ENCODE peak calls at places on chromosomes 11 and 22, in four cellular contexts. V is WERI-Rb-1, Z is stomach, M is psoas muscle. R is an unnamed sample.

GRCh38 chr11:2576536-2576935 is 123.3 kb downstream of the KCNQ1OT1 start:
- DNase-seq in V (peak; percentile 3), Z (no peak), M (peak; percentile 38), R (peak; percentile 30)

GRCh38 chr11:30313580-30313979 is 9.3 kb upstream of the ARL14EP start:
- DNase-seq in V (no peak), Z (no peak), M (no peak), R (no peak)

GRCh38 chr11:120102862-120103118 is 35.1 kb downstream of the TRIM29 start:
- DNase-seq in V (no peak), Z (no peak), M (no peak), R (no peak)

GRCh38 chr22:30695351-30695762 is 683 bp downstream of the OSBP2 start:
- DNase-seq in V (no peak), Z (no peak), M (no peak), R (no peak)

GRCh38 chr22:19668748-19669147 is 45.6 kb upstream of the SEPTIN5 start:
- DNase-seq in V (no peak), Z (no peak), M (no peak), R (no peak)

GRCh38 chr11:122791836-122792235 is 46.5 kb upstream of the CRTAM start:
- DNase-seq in V (no peak), Z (no peak), M (no peak), R (no peak)

GRCh38 chr11:111911563-111912401 is at the start of gene CRYAB:
- DNase-seq in V (no peak), Z (peak; percentile 39), M (peak; percentile 97), R (peak; percentile 95)

GRCh38 chr11:93444671-93445073 is 98.5 kb downstream of the SMCO4 start:
- DNase-seq in V (peak; percentile 14), Z (no peak), M (no peak), R (no peak)

GRCh38 chr11:16321148-16321547 is 35.2 kb downstream of the SOX6 start:
- DNase-seq in V (no peak), Z (no peak), M (no peak), R (no peak)

GRCh38 chr11:17985517-17985916 is 27.3 kb downstream of the SERGEF start:
- DNase-seq in V (no peak), Z (peak; percentile 37), M (no peak), R (no peak)

GRCh38 chr22:23147632-23148387 is 2.5 kb downstream of the RAB36 start:
- DNase-seq in V (no peak), Z (no peak), M (no peak), R (no peak)

GRCh38 chr11:65083134-65083833 is 556 bp downstream of the CDCA5 start:
- DNase-seq in V (no peak), Z (no peak), M (no peak), R (no peak)

GRCh38 chr11:61587541-61587941 is 6.7 kb upstream of the SYT7 start:
- DNase-seq in V (no peak), Z (peak; percentile 51), M (peak; percentile 72), R (peak; percentile 83)

GRCh38 chr11:112526699-112527410 is 266.2 kb upstream of the PLET1 start:
- DNase-seq in V (no peak), Z (no peak), M (no peak), R (no peak)

DNA sequence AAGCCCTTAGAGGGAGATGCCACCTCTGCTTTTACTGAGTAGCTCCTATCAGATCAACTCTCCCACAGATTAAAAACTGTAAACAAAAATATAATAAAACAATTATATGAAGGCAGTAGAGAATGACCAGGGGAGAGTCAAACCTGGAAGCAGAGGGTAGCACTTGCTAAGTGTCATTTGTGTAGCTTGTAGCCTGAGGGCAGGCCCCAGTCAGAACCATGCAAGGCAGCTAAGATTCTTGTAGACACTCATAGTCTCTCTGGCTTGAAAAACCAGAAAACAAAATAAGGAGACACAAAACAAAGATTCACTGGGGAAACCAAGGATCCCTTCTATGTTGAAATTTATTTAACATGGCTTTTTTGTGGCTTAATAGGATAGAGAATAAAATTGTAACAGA is 110.4 kb downstream of the WNT11 start:
- DNase-seq in V (no peak), Z (no peak), M (no peak), R (no peak)
- H3K4me3 ChIP-seq in V (no peak overlapping the region), Z (no peak overlapping the region), M (no peak overlapping the region), R (no peak overlapping the region)

GRCh38 chr11:32331792-32332191 is 103.5 kb downstream of the WT1 start:
- DNase-seq in V (no peak), Z (no peak), M (no peak), R (no peak)

GRCh38 chr11:32331098-32331497 is 104.2 kb downstream of the WT1 start:
- DNase-seq in V (no peak), Z (no peak), M (no peak), R (no peak)

GRCh38 chr11:32333335-32333991 is 101.9 kb downstream of the WT1 start:
- DNase-seq in V (no peak), Z (peak; percentile 63), M (peak; percentile 68), R (peak; percentile 59)

GRCh38 chr11:32334822-32335221 is 100.5 kb downstream of the WT1 start:
- DNase-seq in V (no peak), Z (no peak), M (no peak), R (no peak)

GRCh38 chr11:32332990-32333334 is 102.4 kb downstream of the WT1 start:
- DNase-seq in V (no peak), Z (no peak), M (no peak), R (no peak)
- H3K4me3 ChIP-seq in V (no peak overlapping the region), Z (peak overlapping the region; percentile 54), M (peak overlapping the region; percentile 53), R (peak overlapping the region; percentile 28)

DNA sequence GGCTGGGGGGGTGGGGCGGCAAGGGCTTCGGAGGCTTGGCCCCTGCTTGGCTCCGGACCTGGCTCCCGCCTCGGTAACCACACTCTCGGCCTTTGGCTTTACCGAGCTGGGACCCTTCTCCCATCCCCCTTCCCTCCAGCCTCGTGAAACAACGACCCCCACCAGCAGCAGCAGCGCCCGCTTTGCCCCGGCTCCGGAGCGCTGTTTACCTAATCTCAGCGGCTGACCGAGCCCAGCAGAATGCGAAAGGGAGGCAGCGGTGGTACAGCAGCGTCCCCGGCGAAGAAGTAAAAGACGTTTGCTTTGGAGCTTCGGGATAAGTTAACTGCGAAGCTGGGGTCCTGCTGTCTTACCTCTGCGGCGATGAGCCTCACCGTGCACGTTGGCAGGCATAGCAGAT is 2.0 kb upstream of the LARGE1 start:
- DNase-seq in V (peak; percentile 38), Z (peak; percentile 55), M (peak; percentile 60), R (peak; percentile 75)
- H3K4me3 ChIP-seq in V (peak overlapping the region; percentile 70), Z (peak overlapping the region; percentile 74), M (peak overlapping the region; percentile 69), R (peak overlapping the region; percentile 69)

DNA sequence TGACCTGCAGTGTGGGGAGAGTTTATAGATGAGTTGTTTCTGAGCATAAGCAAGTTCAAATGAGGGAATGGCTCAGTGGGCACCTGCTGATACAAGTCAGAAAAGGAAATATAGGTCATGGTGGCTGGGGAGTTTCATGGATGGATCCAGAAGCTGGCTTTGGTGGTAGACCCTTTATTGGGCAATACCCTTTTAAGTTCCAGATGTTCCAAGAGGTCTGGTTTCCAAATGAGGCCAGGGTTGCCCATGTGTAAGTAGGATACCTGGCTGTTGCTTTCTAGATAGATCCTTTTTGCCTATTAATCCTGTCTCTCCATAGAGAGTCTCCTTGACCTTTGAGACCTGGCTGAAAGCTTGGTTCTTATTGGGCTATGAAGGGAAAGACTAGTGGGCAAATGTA is 2.2 kb downstream of the STIM1 start:
- DNase-seq in V (no peak), Z (no peak), M (no peak), R (no peak)
- H3K4me3 ChIP-seq in V (no peak overlapping the region), Z (peak overlapping the region; percentile 76), M (peak overlapping the region; percentile 90), R (no peak overlapping the region)

GRCh38 chr22:28841111-28841510 is 40.7 kb upstream of the XBP1 start:
- DNase-seq in V (no peak), Z (no peak), M (no peak), R (no peak)

GRCh38 chr22:28843633-28844032 is 39.7 kb upstream of the ZNRF3 start:
- DNase-seq in V (no peak), Z (no peak), M (no peak), R (no peak)

GRCh38 chr22:28846994-28847393 is 36.4 kb upstream of the ZNRF3 start:
- DNase-seq in V (no peak), Z (no peak), M (no peak), R (no peak)
- H3K4me3 ChIP-seq in V (no peak overlapping the region), Z (no peak overlapping the region), M (no peak overlapping the region), R (no peak overlapping the region)

GRCh38 chr22:45454260-45454659 is 40.8 kb downstream of the RIBC2 start:
- DNase-seq in V (no peak), Z (no peak), M (peak; percentile 12), R (no peak)
- H3K4me3 ChIP-seq in V (no peak overlapping the region), Z (no peak overlapping the region), M (no peak overlapping the region), R (no peak overlapping the region)